ENCODE peak calls at places on chromosomes 13 and 19, in four cellular contexts. One of them, this sample, is unnamed.

GRCh38 chr19:55460670-55461258 is 678 bp downstream of the ISOC2 start:
- DNase-seq in lung: peak
- DNase-seq in activated T-helper 2 cell treated with anti-CD3 and anti-CD28 coated beads, Interferon-gamma antibody, Interleukin-2, Interleukin-4, amounts not matched to agents 10 μg/mL and 5 μg/mL and 100 μg/mL, durations not matched to agents 14 hours and 24 hours and 36 hours: no peak
- DNase-seq in nephron progenitor cell: peak
- DNase-seq in this sample: peak

GRCh38 chr13:28485551-28485950 is 9.4 kb downstream of the FLT1 start:
- DNase-seq in activated T-helper 2 cell treated with anti-CD3 and anti-CD28 coated beads, Interferon-gamma antibody, Interleukin-2, Interleukin-4, amounts not matched to agents 10 μg/mL and 5 μg/mL and 100 μg/mL, durations not matched to agents 14 hours and 24 hours and 36 hours: no peak
- DNase-seq in lung: no peak
- DNase-seq in nephron progenitor cell: no peak
- DNase-seq in this sample: no peak

GRCh38 chr19:34337747-34338146 is 27.2 kb upstream of the GPI start:
- DNase-seq in lung: no peak
- DNase-seq in activated T-helper 2 cell treated with anti-CD3 and anti-CD28 coated beads, Interferon-gamma antibody, Interleukin-2, Interleukin-4, amounts not matched to agents 10 μg/mL and 5 μg/mL and 100 μg/mL, durations not matched to agents 14 hours and 24 hours and 36 hours: no peak
- DNase-seq in nephron progenitor cell: no peak
- DNase-seq in this sample: no peak

GRCh38 chr19:42412661-42413076 is 14.5 kb downstream of the LIPE start:
- DNase-seq in lung: no peak
- DNase-seq in activated T-helper 2 cell treated with anti-CD3 and anti-CD28 coated beads, Interferon-gamma antibody, Interleukin-2, Interleukin-4, amounts not matched to agents 10 μg/mL and 5 μg/mL and 100 μg/mL, durations not matched to agents 14 hours and 24 hours and 36 hours: no peak
- DNase-seq in nephron progenitor cell: no peak
- DNase-seq in this sample: no peak

GRCh38 chr19:52200044-52200443 is 10.2 kb downstream of the PPP2R1A start:
- DNase-seq in nephron progenitor cell: no peak
- DNase-seq in lung: no peak
- DNase-seq in activated T-helper 2 cell treated with anti-CD3 and anti-CD28 coated beads, Interferon-gamma antibody, Interleukin-2, Interleukin-4, amounts not matched to agents 10 μg/mL and 5 μg/mL and 100 μg/mL, durations not matched to agents 14 hours and 24 hours and 36 hours: no peak
- DNase-seq in this sample: no peak

GRCh38 chr13:31207630-31208549 is 8.1 kb downstream of the B3GLCT start:
- DNase-seq in nephron progenitor cell: peak
- DNase-seq in activated T-helper 2 cell treated with anti-CD3 and anti-CD28 coated beads, Interferon-gamma antibody, Interleukin-2, Interleukin-4, amounts not matched to agents 10 μg/mL and 5 μg/mL and 100 μg/mL, durations not matched to agents 14 hours and 24 hours and 36 hours: no peak
- DNase-seq in lung: no peak
- DNase-seq in this sample: no peak

GRCh38 chr13:44506251-44506650 is 69.9 kb downstream of the TSC22D1 start:
- DNase-seq in lung: no peak
- DNase-seq in activated T-helper 2 cell treated with anti-CD3 and anti-CD28 coated beads, Interferon-gamma antibody, Interleukin-2, Interleukin-4, amounts not matched to agents 10 μg/mL and 5 μg/mL and 100 μg/mL, durations not matched to agents 14 hours and 24 hours and 36 hours: no peak
- DNase-seq in nephron progenitor cell: no peak
- DNase-seq in this sample: no peak

GRCh38 chr13:101127741-101128353 is 288.5 kb downstream of the NALCN start:
- DNase-seq in nephron progenitor cell: peak
- DNase-seq in lung: no peak
- DNase-seq in activated T-helper 2 cell treated with anti-CD3 and anti-CD28 coated beads, Interferon-gamma antibody, Interleukin-2, Interleukin-4, amounts not matched to agents 10 μg/mL and 5 μg/mL and 100 μg/mL, durations not matched to agents 14 hours and 24 hours and 36 hours: no peak
- DNase-seq in this sample: no peak

GRCh38 chr19:35403116-35403760 is 32.4 kb downstream of the GPR42 start:
- DNase-seq in nephron progenitor cell: no peak
- DNase-seq in activated T-helper 2 cell treated with anti-CD3 and anti-CD28 coated beads, Interferon-gamma antibody, Interleukin-2, Interleukin-4, amounts not matched to agents 10 μg/mL and 5 μg/mL and 100 μg/mL, durations not matched to agents 14 hours and 24 hours and 36 hours: peak
- DNase-seq in lung: no peak
- DNase-seq in this sample: no peak

GRCh38 chr13:25406377-25406776 is 34.6 kb downstream of the ATP8A2 start:
- DNase-seq in activated T-helper 2 cell treated with anti-CD3 and anti-CD28 coated beads, Interferon-gamma antibody, Interleukin-2, Interleukin-4, amounts not matched to agents 10 μg/mL and 5 μg/mL and 100 μg/mL, durations not matched to agents 14 hours and 24 hours and 36 hours: no peak
- DNase-seq in nephron progenitor cell: no peak
- DNase-seq in lung: no peak
- DNase-seq in this sample: no peak

GRCh38 chr19:13827656-13828055 is 32.4 kb downstream of the ZSWIM4 start:
- DNase-seq in nephron progenitor cell: no peak
- DNase-seq in activated T-helper 2 cell treated with anti-CD3 and anti-CD28 coated beads, Interferon-gamma antibody, Interleukin-2, Interleukin-4, amounts not matched to agents 10 μg/mL and 5 μg/mL and 100 μg/mL, durations not matched to agents 14 hours and 24 hours and 36 hours: no peak
- DNase-seq in lung: no peak
- DNase-seq in this sample: no peak

GRCh38 chr13:81048026-81048461 is 707.1 kb upstream of the SPRY2 start:
- DNase-seq in nephron progenitor cell: no peak
- DNase-seq in activated T-helper 2 cell treated with anti-CD3 and anti-CD28 coated beads, Interferon-gamma antibody, Interleukin-2, Interleukin-4, amounts not matched to agents 10 μg/mL and 5 μg/mL and 100 μg/mL, durations not matched to agents 14 hours and 24 hours and 36 hours: no peak
- DNase-seq in lung: no peak
- DNase-seq in this sample: no peak

GRCh38 chr13:114124921-114125320 is 7.5 kb downstream of the RASA3 start:
- DNase-seq in activated T-helper 2 cell treated with anti-CD3 and anti-CD28 coated beads, Interferon-gamma antibody, Interleukin-2, Interleukin-4, amounts not matched to agents 10 μg/mL and 5 μg/mL and 100 μg/mL, durations not matched to agents 14 hours and 24 hours and 36 hours: peak
- DNase-seq in lung: no peak
- DNase-seq in nephron progenitor cell: no peak
- DNase-seq in this sample: peak

GRCh38 chr13:49265822-49266221 is 18.1 kb downstream of the CDADC1 start:
- DNase-seq in lung: no peak
- DNase-seq in nephron progenitor cell: no peak
- DNase-seq in activated T-helper 2 cell treated with anti-CD3 and anti-CD28 coated beads, Interferon-gamma antibody, Interleukin-2, Interleukin-4, amounts not matched to agents 10 μg/mL and 5 μg/mL and 100 μg/mL, durations not matched to agents 14 hours and 24 hours and 36 hours: no peak
- DNase-seq in this sample: no peak

GRCh38 chr13:39273953-39274352 is 235.7 kb downstream of the NHLRC3 start:
- DNase-seq in lung: no peak
- DNase-seq in nephron progenitor cell: no peak
- DNase-seq in activated T-helper 2 cell treated with anti-CD3 and anti-CD28 coated beads, Interferon-gamma antibody, Interleukin-2, Interleukin-4, amounts not matched to agents 10 μg/mL and 5 μg/mL and 100 μg/mL, durations not matched to agents 14 hours and 24 hours and 36 hours: no peak
- DNase-seq in this sample: no peak

GRCh38 chr19:7494416-7495098 is 5.7 kb upstream of the PEX11G start:
- DNase-seq in activated T-helper 2 cell treated with anti-CD3 and anti-CD28 coated beads, Interferon-gamma antibody, Interleukin-2, Interleukin-4, amounts not matched to agents 10 μg/mL and 5 μg/mL and 100 μg/mL, durations not matched to agents 14 hours and 24 hours and 36 hours: no peak
- DNase-seq in nephron progenitor cell: peak
- DNase-seq in lung: no peak
- DNase-seq in this sample: no peak

GRCh38 chr13:110113284-110113764 is 193.6 kb downstream of the COL4A1 start:
- DNase-seq in activated T-helper 2 cell treated with anti-CD3 and anti-CD28 coated beads, Interferon-gamma antibody, Interleukin-2, Interleukin-4, amounts not matched to agents 10 μg/mL and 5 μg/mL and 100 μg/mL, durations not matched to agents 14 hours and 24 hours and 36 hours: no peak
- DNase-seq in lung: no peak
- DNase-seq in nephron progenitor cell: no peak
- DNase-seq in this sample: peak

GRCh38 chr19:42394751-42395150 is 4.7 kb upstream of the CNFN start:
- DNase-seq in activated T-helper 2 cell treated with anti-CD3 and anti-CD28 coated beads, Interferon-gamma antibody, Interleukin-2, Interleukin-4, amounts not matched to agents 10 μg/mL and 5 μg/mL and 100 μg/mL, durations not matched to agents 14 hours and 24 hours and 36 hours: no peak
- DNase-seq in lung: no peak
- DNase-seq in nephron progenitor cell: no peak
- DNase-seq in this sample: no peak

GRCh38 chr19:38152461-38153379 is 71.3 kb downstream of the DPF1 start:
- DNase-seq in nephron progenitor cell: no peak
- DNase-seq in activated T-helper 2 cell treated with anti-CD3 and anti-CD28 coated beads, Interferon-gamma antibody, Interleukin-2, Interleukin-4, amounts not matched to agents 10 μg/mL and 5 μg/mL and 100 μg/mL, durations not matched to agents 14 hours and 24 hours and 36 hours: no peak
- DNase-seq in lung: no peak
- DNase-seq in this sample: no peak

GRCh38 chr19:11092181-11092538 is 2.9 kb downstream of the LDLR start:
- DNase-seq in lung: no peak
- DNase-seq in nephron progenitor cell: no peak
- DNase-seq in activated T-helper 2 cell treated with anti-CD3 and anti-CD28 coated beads, Interferon-gamma antibody, Interleukin-2, Interleukin-4, amounts not matched to agents 10 μg/mL and 5 μg/mL and 100 μg/mL, durations not matched to agents 14 hours and 24 hours and 36 hours: peak
- DNase-seq in this sample: no peak

GRCh38 chr19:34275705-34276104 is 21.4 kb downstream of the GARRE1 start:
- DNase-seq in activated T-helper 2 cell treated with anti-CD3 and anti-CD28 coated beads, Interferon-gamma antibody, Interleukin-2, Interleukin-4, amounts not matched to agents 10 μg/mL and 5 μg/mL and 100 μg/mL, durations not matched to agents 14 hours and 24 hours and 36 hours: no peak
- DNase-seq in nephron progenitor cell: no peak
- DNase-seq in lung: no peak
- DNase-seq in this sample: no peak

GRCh38 chr19:34808566-34808965 is 35.6 kb upstream of the ZNF599 start:
- DNase-seq in activated T-helper 2 cell treated with anti-CD3 and anti-CD28 coated beads, Interferon-gamma antibody, Interleukin-2, Interleukin-4, amounts not matched to agents 10 μg/mL and 5 μg/mL and 100 μg/mL, durations not matched to agents 14 hours and 24 hours and 36 hours: no peak
- DNase-seq in nephron progenitor cell: no peak
- DNase-seq in lung: no peak
- DNase-seq in this sample: no peak

GRCh38 chr19:33395561-33396550 is 22.3 kb downstream of the CEBPG start:
- DNase-seq in lung: peak
- DNase-seq in nephron progenitor cell: no peak
- DNase-seq in activated T-helper 2 cell treated with anti-CD3 and anti-CD28 coated beads, Interferon-gamma antibody, Interleukin-2, Interleukin-4, amounts not matched to agents 10 μg/mL and 5 μg/mL and 100 μg/mL, durations not matched to agents 14 hours and 24 hours and 36 hours: no peak
- DNase-seq in this sample: no peak

GRCh38 chr13:101714195-101714594 is 261.7 kb downstream of the ITGBL1 start:
- DNase-seq in activated T-helper 2 cell treated with anti-CD3 and anti-CD28 coated beads, Interferon-gamma antibody, Interleukin-2, Interleukin-4, amounts not matched to agents 10 μg/mL and 5 μg/mL and 100 μg/mL, durations not matched to agents 14 hours and 24 hours and 36 hours: no peak
- DNase-seq in lung: no peak
- DNase-seq in nephron progenitor cell: no peak
- DNase-seq in this sample: no peak

GRCh38 chr13:39364797-39365468 is 238.1 kb downstream of the LHFPL6 start:
- DNase-seq in nephron progenitor cell: peak
- DNase-seq in activated T-helper 2 cell treated with anti-CD3 and anti-CD28 coated beads, Interferon-gamma antibody, Interleukin-2, Interleukin-4, amounts not matched to agents 10 μg/mL and 5 μg/mL and 100 μg/mL, durations not matched to agents 14 hours and 24 hours and 36 hours: no peak
- DNase-seq in lung: no peak
- DNase-seq in this sample: no peak

GRCh38 chr19:3642987-3643386 is 16.4 kb upstream of the CACTIN start:
- DNase-seq in activated T-helper 2 cell treated with anti-CD3 and anti-CD28 coated beads, Interferon-gamma antibody, Interleukin-2, Interleukin-4, amounts not matched to agents 10 μg/mL and 5 μg/mL and 100 μg/mL, durations not matched to agents 14 hours and 24 hours and 36 hours: no peak
- DNase-seq in nephron progenitor cell: peak
- DNase-seq in lung: no peak
- DNase-seq in this sample: no peak

GRCh38 chr13:33249894-33250293 is 35.7 kb downstream of the STARD13 start:
- DNase-seq in lung: no peak
- DNase-seq in nephron progenitor cell: no peak
- DNase-seq in activated T-helper 2 cell treated with anti-CD3 and anti-CD28 coated beads, Interferon-gamma antibody, Interleukin-2, Interleukin-4, amounts not matched to agents 10 μg/mL and 5 μg/mL and 100 μg/mL, durations not matched to agents 14 hours and 24 hours and 36 hours: no peak
- DNase-seq in this sample: no peak

GRCh38 chr13:38670627-38671026 is 16.2 kb upstream of the FREM2 start:
- DNase-seq in nephron progenitor cell: no peak
- DNase-seq in lung: no peak
- DNase-seq in activated T-helper 2 cell treated with anti-CD3 and anti-CD28 coated beads, Interferon-gamma antibody, Interleukin-2, Interleukin-4, amounts not matched to agents 10 μg/mL and 5 μg/mL and 100 μg/mL, durations not matched to agents 14 hours and 24 hours and 36 hours: no peak
- DNase-seq in this sample: no peak

GRCh38 chr13:31775686-31776085 is 36.4 kb downstream of the RXFP2 start:
- DNase-seq in nephron progenitor cell: no peak
- DNase-seq in activated T-helper 2 cell treated with anti-CD3 and anti-CD28 coated beads, Interferon-gamma antibody, Interleukin-2, Interleukin-4, amounts not matched to agents 10 μg/mL and 5 μg/mL and 100 μg/mL, durations not matched to agents 14 hours and 24 hours and 36 hours: no peak
- DNase-seq in lung: no peak
- DNase-seq in this sample: no peak